ENCODE peak calls at places on chromosomes 4 and X, in ten cellular contexts. One of them, this sample, is unnamed.
A peak's percentile ranks its signal among the peaks of the same experiment; 100 is the strongest.

GRCh38 chr4:146521543-146522097 is at the start of gene SLC10A7:
- DNase-seq in testis: peak; percentile 89
- DNase-seq in NCI-H1694 treated with DMSO at 0.1 percent for 48 hours: peak; percentile 27
- DNase-seq in germinal center: peak; percentile 84
- DNase-seq in AG04449: no peak
- DNase-seq in cardiac muscle cell: peak; percentile 83
- DNase-seq in WTC11: peak; percentile 73
- DNase-seq in SIG-M5: peak; percentile 2
- DNase-seq in activated CD4-positive, alpha-beta T cell treated with anti-CD3 and anti-CD28 coated beads, Interleukin-2, amount 10 ng/mL, durations not matched to agents 7 days and 5 days: peak; percentile 74
- DNase-seq in NCI-H2081: peak; percentile 60
- DNase-seq in this sample: peak; percentile 75

GRCh38 chrX:39452404-39452803 is 645.4 kb downstream of the BCOR start:
- DNase-seq in SIG-M5: no peak
- DNase-seq in NCI-H1694 treated with DMSO at 0.1 percent for 48 hours: no peak
- DNase-seq in NCI-H2081: no peak
- DNase-seq in cardiac muscle cell: no peak
- DNase-seq in AG04449: no peak
- DNase-seq in germinal center: no peak
- DNase-seq in testis: no peak
- DNase-seq in WTC11: no peak
- DNase-seq in activated CD4-positive, alpha-beta T cell treated with anti-CD3 and anti-CD28 coated beads, Interleukin-2, amount 10 ng/mL, durations not matched to agents 7 days and 5 days: no peak
- DNase-seq in this sample: no peak

GRCh38 chr4:74320559-74321118 is 12.4 kb downstream of the EPGN start:
- DNase-seq in cardiac muscle cell: peak; percentile 77
- DNase-seq in testis: peak; percentile 21
- DNase-seq in germinal center: peak; percentile 9
- DNase-seq in SIG-M5: peak; percentile 5
- DNase-seq in activated CD4-positive, alpha-beta T cell treated with anti-CD3 and anti-CD28 coated beads, Interleukin-2, amount 10 ng/mL, durations not matched to agents 7 days and 5 days: peak; percentile 51
- DNase-seq in AG04449: no peak
- DNase-seq in NCI-H1694 treated with DMSO at 0.1 percent for 48 hours: peak; percentile 16
- DNase-seq in WTC11: peak; percentile 52
- DNase-seq in NCI-H2081: peak; percentile 23
- DNase-seq in this sample: peak; percentile 66

GRCh38 chrX:100648601-100649417 is 4.8 kb downstream of the SRPX2 start:
- DNase-seq in testis: no peak
- DNase-seq in SIG-M5: no peak
- DNase-seq in cardiac muscle cell: peak; percentile 81
- DNase-seq in germinal center: no peak
- DNase-seq in activated CD4-positive, alpha-beta T cell treated with anti-CD3 and anti-CD28 coated beads, Interleukin-2, amount 10 ng/mL, durations not matched to agents 7 days and 5 days: no peak
- DNase-seq in WTC11: no peak
- DNase-seq in NCI-H2081: no peak
- DNase-seq in AG04449: no peak
- DNase-seq in NCI-H1694 treated with DMSO at 0.1 percent for 48 hours: no peak
- DNase-seq in this sample: no peak

GRCh38 chr4:172042714-172043114 is 229.5 kb downstream of the GALNTL6 start:
- DNase-seq in AG04449: no peak
- DNase-seq in WTC11: no peak
- DNase-seq in testis: no peak
- DNase-seq in NCI-H2081: peak; percentile 69
- DNase-seq in germinal center: no peak
- DNase-seq in SIG-M5: no peak
- DNase-seq in NCI-H1694 treated with DMSO at 0.1 percent for 48 hours: peak; percentile 1
- DNase-seq in cardiac muscle cell: no peak
- DNase-seq in activated CD4-positive, alpha-beta T cell treated with anti-CD3 and anti-CD28 coated beads, Interleukin-2, amount 10 ng/mL, durations not matched to agents 7 days and 5 days: no peak
- DNase-seq in this sample: no peak

GRCh38 chr4:188270273-188271069 is 131.2 kb downstream of the TRIML1 start:
- DNase-seq in cardiac muscle cell: no peak
- DNase-seq in activated CD4-positive, alpha-beta T cell treated with anti-CD3 and anti-CD28 coated beads, Interleukin-2, amount 10 ng/mL, durations not matched to agents 7 days and 5 days: no peak
- DNase-seq in WTC11: no peak
- DNase-seq in testis: no peak
- DNase-seq in germinal center: no peak
- DNase-seq in NCI-H2081: no peak
- DNase-seq in SIG-M5: no peak
- DNase-seq in NCI-H1694 treated with DMSO at 0.1 percent for 48 hours: no peak
- DNase-seq in AG04449: no peak
- DNase-seq in this sample: no peak

GRCh38 chr4:152843476-152844107 is 63.8 kb downstream of the ARFIP1 start:
- DNase-seq in cardiac muscle cell: no peak
- DNase-seq in activated CD4-positive, alpha-beta T cell treated with anti-CD3 and anti-CD28 coated beads, Interleukin-2, amount 10 ng/mL, durations not matched to agents 7 days and 5 days: no peak
- DNase-seq in NCI-H2081: no peak
- DNase-seq in WTC11: no peak
- DNase-seq in AG04449: no peak
- DNase-seq in testis: no peak
- DNase-seq in SIG-M5: no peak
- DNase-seq in NCI-H1694 treated with DMSO at 0.1 percent for 48 hours: no peak
- DNase-seq in germinal center: no peak
- DNase-seq in this sample: no peak

GRCh38 chrX:97673135-97673534 is 789.4 kb downstream of the RPA4 start:
- DNase-seq in NCI-H1694 treated with DMSO at 0.1 percent for 48 hours: no peak
- DNase-seq in AG04449: no peak
- DNase-seq in activated CD4-positive, alpha-beta T cell treated with anti-CD3 and anti-CD28 coated beads, Interleukin-2, amount 10 ng/mL, durations not matched to agents 7 days and 5 days: no peak
- DNase-seq in germinal center: no peak
- DNase-seq in testis: no peak
- DNase-seq in WTC11: no peak
- DNase-seq in SIG-M5: no peak
- DNase-seq in cardiac muscle cell: no peak
- DNase-seq in NCI-H2081: no peak
- DNase-seq in this sample: no peak

GRCh38 chr4:112882286-112882685 is 167.2 kb upstream of the ANK2 start:
- DNase-seq in activated CD4-positive, alpha-beta T cell treated with anti-CD3 and anti-CD28 coated beads, Interleukin-2, amount 10 ng/mL, durations not matched to agents 7 days and 5 days: no peak
- DNase-seq in SIG-M5: no peak
- DNase-seq in WTC11: no peak
- DNase-seq in NCI-H1694 treated with DMSO at 0.1 percent for 48 hours: no peak
- DNase-seq in cardiac muscle cell: no peak
- DNase-seq in testis: no peak
- DNase-seq in NCI-H2081: no peak
- DNase-seq in germinal center: no peak
- DNase-seq in AG04449: no peak
- DNase-seq in this sample: no peak

GRCh38 chr4:20395160-20395773 is 143.6 kb downstream of the SLIT2 start:
- DNase-seq in testis: peak; percentile 64
- DNase-seq in activated CD4-positive, alpha-beta T cell treated with anti-CD3 and anti-CD28 coated beads, Interleukin-2, amount 10 ng/mL, durations not matched to agents 7 days and 5 days: peak; percentile 30
- DNase-seq in WTC11: peak; percentile 73
- DNase-seq in AG04449: no peak
- DNase-seq in cardiac muscle cell: peak; percentile 52
- DNase-seq in NCI-H1694 treated with DMSO at 0.1 percent for 48 hours: peak; percentile 18
- DNase-seq in NCI-H2081: peak; percentile 92
- DNase-seq in SIG-M5: no peak
- DNase-seq in germinal center: peak; percentile 8
- DNase-seq in this sample: peak; percentile 84

GRCh38 chr4:148270600-148270999 is 171.6 kb downstream of the NR3C2 start:
- DNase-seq in cardiac muscle cell: no peak
- DNase-seq in NCI-H1694 treated with DMSO at 0.1 percent for 48 hours: no peak
- DNase-seq in testis: no peak
- DNase-seq in WTC11: no peak
- DNase-seq in SIG-M5: no peak
- DNase-seq in NCI-H2081: no peak
- DNase-seq in activated CD4-positive, alpha-beta T cell treated with anti-CD3 and anti-CD28 coated beads, Interleukin-2, amount 10 ng/mL, durations not matched to agents 7 days and 5 days: no peak
- DNase-seq in AG04449: no peak
- DNase-seq in germinal center: no peak
- DNase-seq in this sample: no peak

GRCh38 chr4:40482985-40483647 is 146.5 kb downstream of the RBM47 start:
- DNase-seq in WTC11: peak; percentile 50
- DNase-seq in germinal center: no peak
- DNase-seq in SIG-M5: no peak
- DNase-seq in cardiac muscle cell: no peak
- DNase-seq in NCI-H1694 treated with DMSO at 0.1 percent for 48 hours: no peak
- DNase-seq in NCI-H2081: no peak
- DNase-seq in AG04449: no peak
- DNase-seq in testis: no peak
- DNase-seq in activated CD4-positive, alpha-beta T cell treated with anti-CD3 and anti-CD28 coated beads, Interleukin-2, amount 10 ng/mL, durations not matched to agents 7 days and 5 days: no peak
- DNase-seq in this sample: peak; percentile 49

GRCh38 chr4:84750260-84750955 is 167.5 kb downstream of the CDS1 start:
- DNase-seq in activated CD4-positive, alpha-beta T cell treated with anti-CD3 and anti-CD28 coated beads, Interleukin-2, amount 10 ng/mL, durations not matched to agents 7 days and 5 days: no peak
- DNase-seq in germinal center: peak; percentile 11
- DNase-seq in testis: no peak
- DNase-seq in cardiac muscle cell: peak; percentile 69
- DNase-seq in SIG-M5: no peak
- DNase-seq in NCI-H1694 treated with DMSO at 0.1 percent for 48 hours: peak; percentile 27
- DNase-seq in AG04449: peak; percentile 3
- DNase-seq in WTC11: no peak
- DNase-seq in NCI-H2081: peak; percentile 0
- DNase-seq in this sample: peak; percentile 76

GRCh38 chrX:154738013-154738738 is 12.7 kb downstream of the GAB3 start:
- DNase-seq in SIG-M5: no peak
- DNase-seq in NCI-H2081: no peak
- DNase-seq in activated CD4-positive, alpha-beta T cell treated with anti-CD3 and anti-CD28 coated beads, Interleukin-2, amount 10 ng/mL, durations not matched to agents 7 days and 5 days: no peak
- DNase-seq in cardiac muscle cell: peak; percentile 84
- DNase-seq in AG04449: no peak
- DNase-seq in testis: peak; percentile 44
- DNase-seq in germinal center: no peak
- DNase-seq in NCI-H1694 treated with DMSO at 0.1 percent for 48 hours: no peak
- DNase-seq in WTC11: no peak
- DNase-seq in this sample: no peak

GRCh38 chr4:139658185-139658584 is 7.4 kb upstream of the MGST2 start:
- DNase-seq in testis: no peak
- DNase-seq in NCI-H1694 treated with DMSO at 0.1 percent for 48 hours: no peak
- DNase-seq in cardiac muscle cell: no peak
- DNase-seq in SIG-M5: no peak
- DNase-seq in WTC11: no peak
- DNase-seq in NCI-H2081: no peak
- DNase-seq in activated CD4-positive, alpha-beta T cell treated with anti-CD3 and anti-CD28 coated beads, Interleukin-2, amount 10 ng/mL, durations not matched to agents 7 days and 5 days: peak; percentile 19
- DNase-seq in germinal center: no peak
- DNase-seq in AG04449: no peak
- DNase-seq in this sample: no peak

GRCh38 chr4:185587444-185588161 is 52.3 kb upstream of the PDLIM3 start:
- DNase-seq in NCI-H1694 treated with DMSO at 0.1 percent for 48 hours: no peak
- DNase-seq in testis: no peak
- DNase-seq in NCI-H2081: no peak
- DNase-seq in SIG-M5: no peak
- DNase-seq in activated CD4-positive, alpha-beta T cell treated with anti-CD3 and anti-CD28 coated beads, Interleukin-2, amount 10 ng/mL, durations not matched to agents 7 days and 5 days: peak; percentile 40
- DNase-seq in cardiac muscle cell: no peak
- DNase-seq in AG04449: no peak
- DNase-seq in germinal center: peak; percentile 82
- DNase-seq in WTC11: peak; percentile 80
- DNase-seq in this sample: no peak

GRCh38 chr4:161555689-161556660 is 607.8 kb downstream of the FSTL5 start:
- DNase-seq in NCI-H2081: no peak
- DNase-seq in SIG-M5: no peak
- DNase-seq in AG04449: no peak
- DNase-seq in testis: no peak
- DNase-seq in WTC11: no peak
- DNase-seq in cardiac muscle cell: peak; percentile 4
- DNase-seq in germinal center: no peak
- DNase-seq in activated CD4-positive, alpha-beta T cell treated with anti-CD3 and anti-CD28 coated beads, Interleukin-2, amount 10 ng/mL, durations not matched to agents 7 days and 5 days: no peak
- DNase-seq in NCI-H1694 treated with DMSO at 0.1 percent for 48 hours: no peak
- DNase-seq in this sample: no peak

GRCh38 chrX:138710311-138710791 is 1.2 kb downstream of the FGF13 start:
- DNase-seq in germinal center: no peak
- DNase-seq in SIG-M5: no peak
- DNase-seq in activated CD4-positive, alpha-beta T cell treated with anti-CD3 and anti-CD28 coated beads, Interleukin-2, amount 10 ng/mL, durations not matched to agents 7 days and 5 days: no peak
- DNase-seq in NCI-H1694 treated with DMSO at 0.1 percent for 48 hours: no peak
- DNase-seq in testis: peak; percentile 22
- DNase-seq in AG04449: no peak
- DNase-seq in cardiac muscle cell: no peak
- DNase-seq in WTC11: peak; percentile 12
- DNase-seq in NCI-H2081: no peak
- DNase-seq in this sample: no peak

GRCh38 chr4:46955601-46956000 is 37.8 kb downstream of the GABRA4 start:
- DNase-seq in testis: no peak
- DNase-seq in activated CD4-positive, alpha-beta T cell treated with anti-CD3 and anti-CD28 coated beads, Interleukin-2, amount 10 ng/mL, durations not matched to agents 7 days and 5 days: no peak
- DNase-seq in WTC11: no peak
- DNase-seq in NCI-H2081: no peak
- DNase-seq in NCI-H1694 treated with DMSO at 0.1 percent for 48 hours: no peak
- DNase-seq in germinal center: no peak
- DNase-seq in AG04449: no peak
- DNase-seq in cardiac muscle cell: no peak
- DNase-seq in SIG-M5: no peak
- DNase-seq in this sample: no peak

GRCh38 chr4:39227906-39228305 is 45.6 kb downstream of the WDR19 start:
- DNase-seq in WTC11: no peak
- DNase-seq in NCI-H1694 treated with DMSO at 0.1 percent for 48 hours: no peak
- DNase-seq in AG04449: no peak
- DNase-seq in NCI-H2081: no peak
- DNase-seq in germinal center: no peak
- DNase-seq in activated CD4-positive, alpha-beta T cell treated with anti-CD3 and anti-CD28 coated beads, Interleukin-2, amount 10 ng/mL, durations not matched to agents 7 days and 5 days: no peak
- DNase-seq in testis: no peak
- DNase-seq in SIG-M5: no peak
- DNase-seq in cardiac muscle cell: peak; percentile 3
- DNase-seq in this sample: no peak

GRCh38 chr4:184217569-184218131 is at the start of gene ENPP6:
- DNase-seq in WTC11: no peak
- DNase-seq in AG04449: no peak
- DNase-seq in cardiac muscle cell: no peak
- DNase-seq in SIG-M5: no peak
- DNase-seq in testis: no peak
- DNase-seq in NCI-H1694 treated with DMSO at 0.1 percent for 48 hours: no peak
- DNase-seq in germinal center: no peak
- DNase-seq in activated CD4-positive, alpha-beta T cell treated with anti-CD3 and anti-CD28 coated beads, Interleukin-2, amount 10 ng/mL, durations not matched to agents 7 days and 5 days: no peak
- DNase-seq in NCI-H2081: no peak
- DNase-seq in this sample: peak; percentile 58

GRCh38 chrX:110066488-110067225 is 63.7 kb downstream of the TMEM164 start:
- DNase-seq in AG04449: no peak
- DNase-seq in activated CD4-positive, alpha-beta T cell treated with anti-CD3 and anti-CD28 coated beads, Interleukin-2, amount 10 ng/mL, durations not matched to agents 7 days and 5 days: no peak
- DNase-seq in cardiac muscle cell: no peak
- DNase-seq in NCI-H1694 treated with DMSO at 0.1 percent for 48 hours: no peak
- DNase-seq in NCI-H2081: peak; percentile 35
- DNase-seq in germinal center: no peak
- DNase-seq in WTC11: no peak
- DNase-seq in testis: no peak
- DNase-seq in SIG-M5: no peak
- DNase-seq in this sample: no peak

GRCh38 chr4:48490012-48490679 is at the start of gene ZAR1:
- DNase-seq in NCI-H2081: no peak
- DNase-seq in cardiac muscle cell: no peak
- DNase-seq in WTC11: peak; percentile 46
- DNase-seq in NCI-H1694 treated with DMSO at 0.1 percent for 48 hours: no peak
- DNase-seq in SIG-M5: no peak
- DNase-seq in germinal center: peak; percentile 29
- DNase-seq in AG04449: no peak
- DNase-seq in activated CD4-positive, alpha-beta T cell treated with anti-CD3 and anti-CD28 coated beads, Interleukin-2, amount 10 ng/mL, durations not matched to agents 7 days and 5 days: no peak
- DNase-seq in testis: no peak
- DNase-seq in this sample: no peak

GRCh38 chr4:95044204-95044848 is 286.6 kb downstream of the BMPR1B start:
- DNase-seq in activated CD4-positive, alpha-beta T cell treated with anti-CD3 and anti-CD28 coated beads, Interleukin-2, amount 10 ng/mL, durations not matched to agents 7 days and 5 days: no peak
- DNase-seq in AG04449: no peak
- DNase-seq in cardiac muscle cell: no peak
- DNase-seq in NCI-H2081: no peak
- DNase-seq in testis: no peak
- DNase-seq in SIG-M5: no peak
- DNase-seq in NCI-H1694 treated with DMSO at 0.1 percent for 48 hours: no peak
- DNase-seq in WTC11: no peak
- DNase-seq in germinal center: no peak
- DNase-seq in this sample: peak; percentile 79

GRCh38 chr4:102076622-102077021 is 268.7 kb downstream of the SLC39A8 start:
- DNase-seq in NCI-H2081: no peak
- DNase-seq in AG04449: no peak
- DNase-seq in NCI-H1694 treated with DMSO at 0.1 percent for 48 hours: no peak
- DNase-seq in SIG-M5: no peak
- DNase-seq in testis: no peak
- DNase-seq in activated CD4-positive, alpha-beta T cell treated with anti-CD3 and anti-CD28 coated beads, Interleukin-2, amount 10 ng/mL, durations not matched to agents 7 days and 5 days: no peak
- DNase-seq in germinal center: no peak
- DNase-seq in cardiac muscle cell: no peak
- DNase-seq in WTC11: no peak
- DNase-seq in this sample: no peak

GRCh38 chrX:17414057-17414658 is 39.2 kb downstream of the NHS start:
- DNase-seq in activated CD4-positive, alpha-beta T cell treated with anti-CD3 and anti-CD28 coated beads, Interleukin-2, amount 10 ng/mL, durations not matched to agents 7 days and 5 days: no peak
- DNase-seq in SIG-M5: no peak
- DNase-seq in germinal center: no peak
- DNase-seq in AG04449: no peak
- DNase-seq in cardiac muscle cell: peak; percentile 25
- DNase-seq in WTC11: no peak
- DNase-seq in testis: peak; percentile 27
- DNase-seq in NCI-H2081: no peak
- DNase-seq in NCI-H1694 treated with DMSO at 0.1 percent for 48 hours: no peak
- DNase-seq in this sample: no peak

GRCh38 chr4:183327827-183328226 is 5.6 kb upstream of the CLDN24 start:
- DNase-seq in AG04449: no peak
- DNase-seq in NCI-H2081: no peak
- DNase-seq in NCI-H1694 treated with DMSO at 0.1 percent for 48 hours: no peak
- DNase-seq in WTC11: no peak
- DNase-seq in cardiac muscle cell: no peak
- DNase-seq in SIG-M5: no peak
- DNase-seq in activated CD4-positive, alpha-beta T cell treated with anti-CD3 and anti-CD28 coated beads, Interleukin-2, amount 10 ng/mL, durations not matched to agents 7 days and 5 days: no peak
- DNase-seq in testis: no peak
- DNase-seq in germinal center: no peak
- DNase-seq in this sample: no peak

GRCh38 chr4:165563851-165564250 is 185.0 kb downstream of the CPE start:
- DNase-seq in cardiac muscle cell: no peak
- DNase-seq in testis: no peak
- DNase-seq in activated CD4-positive, alpha-beta T cell treated with anti-CD3 and anti-CD28 coated beads, Interleukin-2, amount 10 ng/mL, durations not matched to agents 7 days and 5 days: no peak
- DNase-seq in WTC11: no peak
- DNase-seq in AG04449: no peak
- DNase-seq in NCI-H2081: no peak
- DNase-seq in germinal center: no peak
- DNase-seq in SIG-M5: no peak
- DNase-seq in NCI-H1694 treated with DMSO at 0.1 percent for 48 hours: no peak
- DNase-seq in this sample: no peak